ENCODE peak calls at places on chromosomes 12 and 14, in six cellular contexts. J is T follicular helper cell; I is thoracic aorta; D is NCI-H345; P is GM10248; L is stimulated activated CD4-positive, alpha-beta T cell treated with anti-CD3 and anti-CD28 coated beads, Interleukin-4, amount 100 ng/mL, for 24 hours. H is an unnamed sample.

GRCh38 chr12:85424581-85425348 is 144.7 kb downstream of the ALX1 start:
- DNase-seq in P (peak; percentile 14), J (no peak), I (no peak), D (no peak), L (no peak), H (peak; percentile 9)

GRCh38 chr14:93789366-93790130 is 1.3 kb upstream of the PRIMA1 start:
- DNase-seq in D (no peak), L (no peak), I (no peak), J (no peak), P (no peak), H (no peak)

GRCh38 chr14:105497671-105498429 is 6.8 kb downstream of the TEDC1 start:
- DNase-seq in J (no peak), L (no peak), P (no peak), I (no peak), D (peak; percentile 88), H (no peak)

GRCh38 chr14:83559721-83560120 is 1970.2 kb upstream of the FLRT2 start:
- DNase-seq in D (no peak), P (no peak), J (no peak), L (no peak), I (no peak), H (no peak)

GRCh38 chr12:219891-220352 is 6.0 kb upstream of the SLC6A12 start:
- DNase-seq in L (peak; percentile 47), P (peak; percentile 71), D (peak; percentile 58), I (no peak), J (peak; percentile 10), H (peak; percentile 75)

GRCh38 chr12:57726884-57727757 is 11.4 kb downstream of the AGAP2 start:
- DNase-seq in I (no peak), P (peak; percentile 11), L (no peak), D (no peak), J (no peak), H (peak; percentile 20)

GRCh38 chr14:61603736-61604135 is 91.6 kb upstream of the HIF1A start:
- DNase-seq in D (no peak), J (no peak), P (no peak), I (no peak), L (no peak), H (no peak)

GRCh38 chr12:12946686-12947355 is 5.1 kb downstream of the GPRC5D start:
- DNase-seq in I (no peak), P (no peak), J (no peak), L (no peak), D (no peak), H (no peak)

GRCh38 chr14:92951912-92952471 is 29.0 kb downstream of the CHGA start:
- DNase-seq in I (peak; percentile 36), P (peak; percentile 92), D (peak; percentile 74), L (peak; percentile 83), J (peak; percentile 67), H (peak; percentile 95)

GRCh38 chr12:47717046-47717442 is 8.2 kb downstream of the ENDOU start:
- DNase-seq in P (no peak), I (no peak), D (no peak), L (no peak), J (no peak), H (no peak)

GRCh38 chr14:85416771-85417170 is 113.2 kb upstream of the FLRT2 start:
- DNase-seq in L (no peak), J (no peak), D (no peak), P (no peak), I (no peak), H (no peak)

GRCh38 chr12:67014642-67015041 is 254.5 kb upstream of the CAND1 start:
- DNase-seq in D (no peak), I (no peak), J (no peak), P (no peak), L (no peak), H (no peak)

GRCh38 chr14:68349900-68350323 is 443.0 kb downstream of the ZFP36L1 start:
- DNase-seq in P (no peak), D (no peak), J (no peak), I (no peak), L (no peak), H (no peak)

GRCh38 chr12:111068281-111068680 is 147.9 kb upstream of the MYL2 start:
- DNase-seq in J (peak; percentile 32), D (peak; percentile 65), I (no peak), P (no peak), L (peak; percentile 11), H (no peak)

GRCh38 chr14:88488081-88488480 is 66.7 kb downstream of the PTPN21 start:
- DNase-seq in L (no peak), I (no peak), J (no peak), D (no peak), P (no peak), H (no peak)

GRCh38 chr12:105933671-105934665 is 204.8 kb downstream of the NUAK1 start:
- DNase-seq in L (no peak), I (peak; percentile 21), J (no peak), P (no peak), D (no peak), H (no peak)

GRCh38 chr12:79590751-79591150 is 100.0 kb downstream of the PAWR start:
- DNase-seq in D (no peak), I (no peak), J (no peak), P (no peak), L (no peak), H (no peak)

GRCh38 chr12:1201030-1201429 is 210.0 kb downstream of the ERC1 start:
- DNase-seq in P (no peak), I (no peak), L (no peak), D (no peak), J (no peak), H (no peak)

GRCh38 chr14:94170151-94170550 is 4.0 kb upstream of the PPP4R4 start:
- DNase-seq in D (no peak), I (no peak), J (no peak), L (no peak), P (no peak), H (no peak)

GRCh38 chr12:109586385-109587296 is 13.0 kb downstream of the MVK start:
- DNase-seq in I (no peak), P (no peak), D (peak; percentile 82), L (no peak), J (no peak), H (no peak)

GRCh38 chr14:100994757-100995156 is 91.2 kb upstream of the RTL1 start:
- DNase-seq in D (no peak), J (no peak), L (no peak), P (no peak), I (no peak), H (no peak)

GRCh38 chr12:116037941-116038837 is 239.3 kb downstream of the MED13L start:
- DNase-seq in D (no peak), L (no peak), J (no peak), P (no peak), I (no peak), H (no peak)

GRCh38 chr12:68641138-68641537 is 30.4 kb downstream of the RAP1B start:
- DNase-seq in J (no peak), L (peak; percentile 68), P (peak; percentile 45), D (no peak), I (no peak), H (peak; percentile 44)

GRCh38 chr14:30240685-30241084 is 313.0 kb upstream of the PRKD1 start:
- DNase-seq in J (no peak), L (no peak), I (no peak), D (no peak), P (no peak), H (no peak)

GRCh38 chr12:113347892-113348291 is 10.5 kb upstream of the PLBD2 start:
- DNase-seq in D (no peak), J (no peak), L (no peak), I (no peak), P (no peak), H (no peak)

GRCh38 chr14:72565200-72565599 is 328.7 kb downstream of the DPF3 start:
- DNase-seq in L (no peak), D (no peak), P (no peak), J (no peak), I (no peak), H (no peak)

GRCh38 chr14:92728781-92729364 is 19.6 kb downstream of the LGMN start:
- DNase-seq in I (no peak), L (peak; percentile 35), P (peak; percentile 50), D (peak; percentile 65), J (no peak), H (no peak)

GRCh38 chr14:54686219-54686870 is 119.4 kb downstream of the SAMD4A start:
- DNase-seq in P (no peak), L (no peak), J (no peak), D (no peak), I (peak; percentile 57), H (no peak)

GRCh38 chr12:31324845-31325523 is 966 bp downstream of the SINHCAF start:
- DNase-seq in D (peak; percentile 38), L (peak; percentile 48), J (peak; percentile 23), I (peak; percentile 8), P (peak; percentile 40), H (peak; percentile 52)